ENCODE peak calls at places on chromosome 2, in four cellular contexts. One of them, this sample, is unnamed.

GRCh38 chr2:11573418-11574175 is 39.8 kb downstream of the GREB1 start:
- DNase-seq in tibial nerve: no peak
- DNase-seq in CD8-positive, alpha-beta T cell: no peak
- DNase-seq in endodermal cell: peak
- DNase-seq in this sample: no peak

GRCh38 chr2:119426396-119426675 is 5.3 kb upstream of the TMEM37 start:
- DNase-seq in tibial nerve: no peak
- DNase-seq in CD8-positive, alpha-beta T cell: no peak
- DNase-seq in endodermal cell: no peak
- DNase-seq in this sample: no peak

GRCh38 chr2:33477473-33478468 is 1.3 kb downstream of the RASGRP3 start:
- DNase-seq in tibial nerve: peak
- DNase-seq in CD8-positive, alpha-beta T cell: no peak
- DNase-seq in endodermal cell: no peak
- DNase-seq in this sample: no peak

GRCh38 chr2:51013060-51013746 is 18.7 kb downstream of the NRXN1 start:
- DNase-seq in tibial nerve: no peak
- DNase-seq in CD8-positive, alpha-beta T cell: no peak
- DNase-seq in endodermal cell: peak
- DNase-seq in this sample: no peak

GRCh38 chr2:75491129-75491753 is 69.5 kb downstream of the EVA1A start:
- DNase-seq in tibial nerve: no peak
- DNase-seq in CD8-positive, alpha-beta T cell: no peak
- DNase-seq in endodermal cell: no peak
- DNase-seq in this sample: no peak

GRCh38 chr2:39511219-39511785 is 74.2 kb upstream of the MAP4K3 start:
- DNase-seq in tibial nerve: no peak
- DNase-seq in CD8-positive, alpha-beta T cell: no peak
- DNase-seq in endodermal cell: no peak
- DNase-seq in this sample: no peak

GRCh38 chr2:62216616-62217015 is 20.7 kb downstream of the B3GNT2 start:
- DNase-seq in tibial nerve: peak
- DNase-seq in CD8-positive, alpha-beta T cell: no peak
- DNase-seq in endodermal cell: peak
- DNase-seq in this sample: no peak

GRCh38 chr2:176492583-176492982 is 223.3 kb downstream of the MTX2 start:
- DNase-seq in tibial nerve: no peak
- DNase-seq in CD8-positive, alpha-beta T cell: no peak
- DNase-seq in endodermal cell: no peak
- DNase-seq in this sample: no peak

GRCh38 chr2:164542584-164543021 is 78.7 kb downstream of the GRB14 start:
- DNase-seq in tibial nerve: no peak
- DNase-seq in CD8-positive, alpha-beta T cell: no peak
- DNase-seq in endodermal cell: no peak
- DNase-seq in this sample: no peak

GRCh38 chr2:78125042-78125441 is 602.9 kb upstream of the LRRTM4 start:
- DNase-seq in tibial nerve: no peak
- DNase-seq in CD8-positive, alpha-beta T cell: no peak
- DNase-seq in endodermal cell: no peak
- DNase-seq in this sample: no peak

GRCh38 chr2:161416633-161417427 is 733 bp downstream of the TBR1 start:
- DNase-seq in tibial nerve: no peak
- DNase-seq in CD8-positive, alpha-beta T cell: no peak
- DNase-seq in endodermal cell: peak
- DNase-seq in this sample: peak

GRCh38 chr2:219308142-219309093 is 783 bp downstream of the PTPRN start:
- DNase-seq in tibial nerve: no peak
- DNase-seq in CD8-positive, alpha-beta T cell: peak
- DNase-seq in endodermal cell: peak
- DNase-seq in this sample: peak

GRCh38 chr2:164928101-164928673 is 27.1 kb downstream of the SLC38A11 start:
- DNase-seq in tibial nerve: no peak
- DNase-seq in CD8-positive, alpha-beta T cell: no peak
- DNase-seq in endodermal cell: no peak
- DNase-seq in this sample: no peak

GRCh38 chr2:207812858-207813175 is 43.1 kb upstream of the FZD5 start:
- DNase-seq in tibial nerve: no peak
- DNase-seq in CD8-positive, alpha-beta T cell: no peak
- DNase-seq in endodermal cell: no peak
- DNase-seq in this sample: no peak

GRCh38 chr2:129888896-129889295 is 90.6 kb upstream of the RAB6C start:
- DNase-seq in tibial nerve: no peak
- DNase-seq in CD8-positive, alpha-beta T cell: no peak
- DNase-seq in endodermal cell: peak
- DNase-seq in this sample: no peak

GRCh38 chr2:158048327-158048726 is 53.3 kb upstream of the UPP2 start:
- DNase-seq in tibial nerve: no peak
- DNase-seq in CD8-positive, alpha-beta T cell: no peak
- DNase-seq in endodermal cell: no peak
- DNase-seq in this sample: no peak

GRCh38 chr2:158047156-158047611 is 54.5 kb upstream of the UPP2 start:
- DNase-seq in tibial nerve: no peak
- DNase-seq in CD8-positive, alpha-beta T cell: no peak
- DNase-seq in endodermal cell: no peak
- DNase-seq in this sample: no peak

GRCh38 chr2:158043181-158043948 is 58.3 kb upstream of the UPP2 start:
- DNase-seq in tibial nerve: no peak
- DNase-seq in CD8-positive, alpha-beta T cell: no peak
- DNase-seq in endodermal cell: no peak
- DNase-seq in this sample: no peak

GRCh38 chr2:158042666-158043065 is 59.0 kb upstream of the UPP2 start:
- DNase-seq in tibial nerve: no peak
- DNase-seq in CD8-positive, alpha-beta T cell: no peak
- DNase-seq in endodermal cell: no peak
- DNase-seq in this sample: no peak

GRCh38 chr2:158045362-158045761 is 56.3 kb upstream of the UPP2 start:
- DNase-seq in tibial nerve: no peak
- DNase-seq in CD8-positive, alpha-beta T cell: no peak
- DNase-seq in endodermal cell: peak
- DNase-seq in this sample: no peak
- TF ChIP-seq CTCF in tibial nerve: no peak
- TF ChIP-seq CTCF in CD8-positive, alpha-beta T cell: no peak
- TF ChIP-seq CTCF in endodermal cell: peak
- TF ChIP-seq CTCF in this sample: no peak

DNA sequence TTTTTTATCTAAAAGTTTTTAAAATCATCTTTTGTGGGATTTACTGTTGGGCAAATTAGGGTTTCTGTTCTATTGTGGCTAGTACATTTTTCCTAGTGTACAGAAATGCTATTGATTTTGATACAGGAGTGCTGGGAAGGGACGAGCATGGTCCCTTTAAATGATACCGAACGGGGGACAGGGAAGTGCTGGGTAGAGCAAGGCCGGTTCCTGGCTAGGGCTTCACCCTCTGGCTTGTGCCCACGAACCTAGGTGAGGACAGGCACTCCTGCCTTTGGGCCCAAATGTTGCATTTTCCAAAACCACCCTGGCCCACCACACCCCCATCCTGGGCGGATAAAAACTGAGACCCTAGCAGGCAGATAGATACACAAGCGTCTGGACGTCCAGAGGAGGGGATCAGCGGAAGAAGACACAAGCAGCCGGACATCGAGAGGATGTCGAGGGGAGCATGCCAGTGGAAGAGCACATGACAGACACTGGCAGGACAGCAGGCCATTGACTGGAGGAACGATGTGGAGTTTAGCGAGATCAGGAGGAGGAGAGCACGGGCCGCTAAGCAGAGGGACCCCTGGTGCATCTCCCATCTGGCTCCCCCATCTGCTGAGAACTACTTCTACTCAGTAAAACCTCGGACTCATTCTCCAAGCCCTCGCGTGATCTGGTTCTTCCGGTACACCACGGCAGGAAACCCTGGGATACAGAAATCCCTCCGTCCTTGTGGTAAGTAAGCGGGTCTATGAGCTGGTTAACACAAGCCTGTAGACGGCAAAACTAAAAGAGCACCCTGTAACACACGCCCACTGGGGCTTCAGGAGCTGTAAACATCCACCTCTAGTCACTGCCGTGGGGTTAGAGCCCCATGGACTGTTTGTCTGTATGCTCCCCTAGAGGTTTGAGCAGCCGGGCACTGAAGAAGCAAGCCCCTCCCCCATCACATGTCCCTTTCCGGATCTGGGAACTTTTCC is 13.5 kb upstream of the CALCRL start:
- DNase-seq in tibial nerve: no peak
- DNase-seq in CD8-positive, alpha-beta T cell: no peak
- DNase-seq in endodermal cell: peak
- DNase-seq in this sample: no peak
- TF ChIP-seq CTCF in tibial nerve: no peak
- TF ChIP-seq CTCF in CD8-positive, alpha-beta T cell: no peak
- TF ChIP-seq CTCF in endodermal cell: peak
- TF ChIP-seq CTCF in this sample: no peak

GRCh38 chr2:16487686-16488085 is 177.9 kb downstream of the CYRIA start:
- DNase-seq in tibial nerve: no peak
- DNase-seq in CD8-positive, alpha-beta T cell: no peak
- DNase-seq in endodermal cell: peak
- DNase-seq in this sample: peak
- TF ChIP-seq CTCF in tibial nerve: peak
- TF ChIP-seq CTCF in CD8-positive, alpha-beta T cell: no peak
- TF ChIP-seq CTCF in endodermal cell: peak
- TF ChIP-seq CTCF in this sample: peak

DNA sequence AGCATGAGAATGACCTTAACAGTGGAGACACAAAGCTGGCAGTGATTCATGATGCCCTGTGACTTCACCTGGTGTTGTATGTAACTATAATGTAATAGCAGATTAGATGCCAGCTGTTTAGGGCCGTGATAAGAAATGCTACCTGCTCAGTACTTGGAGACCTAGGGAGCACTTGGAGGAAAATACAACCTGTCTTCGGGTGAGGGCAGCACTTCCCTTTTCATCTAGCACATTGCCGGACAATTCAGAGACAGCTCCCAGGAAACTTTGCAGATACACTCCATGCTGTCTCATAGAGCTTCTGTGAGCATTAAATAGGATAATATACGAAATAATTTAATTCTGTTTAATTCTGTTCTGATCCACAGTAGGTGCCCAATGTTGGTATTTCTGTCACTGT is 668.5 kb downstream of the TSN start:
- DNase-seq in tibial nerve: no peak
- DNase-seq in CD8-positive, alpha-beta T cell: no peak
- DNase-seq in endodermal cell: no peak
- DNase-seq in this sample: no peak
- TF ChIP-seq CTCF in tibial nerve: no peak
- TF ChIP-seq CTCF in CD8-positive, alpha-beta T cell: no peak
- TF ChIP-seq CTCF in endodermal cell: no peak
- TF ChIP-seq CTCF in this sample: no peak

DNA sequence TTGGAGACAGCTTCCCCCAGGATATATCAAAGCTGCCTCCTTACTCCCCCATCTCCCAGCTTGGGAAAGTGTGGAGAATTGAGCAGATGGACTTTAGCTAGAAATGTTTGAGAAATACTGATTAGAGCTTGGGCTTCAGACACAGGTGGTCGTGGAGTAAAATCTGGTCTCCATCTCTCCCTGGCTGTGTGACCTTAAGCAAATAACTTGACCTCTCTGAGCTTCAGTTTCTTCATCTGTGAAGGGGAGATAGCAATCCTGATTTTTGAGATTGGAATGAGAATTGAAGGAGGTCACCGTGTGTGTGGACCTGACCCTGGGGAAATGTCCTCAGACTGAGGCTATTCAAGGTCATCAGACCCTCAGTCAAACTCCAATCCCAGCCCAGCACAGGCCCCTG is 3.6 kb downstream of the GNLY start:
- DNase-seq in tibial nerve: no peak
- DNase-seq in CD8-positive, alpha-beta T cell: no peak
- DNase-seq in endodermal cell: no peak
- DNase-seq in this sample: no peak
- TF ChIP-seq CTCF in tibial nerve: no peak
- TF ChIP-seq CTCF in CD8-positive, alpha-beta T cell: no peak
- TF ChIP-seq CTCF in endodermal cell: no peak
- TF ChIP-seq CTCF in this sample: no peak

This sample was measured in neural crest cell.